ENCODE peak calls at places on chromosomes 5 and 9, in five cellular contexts. V is bronchial epithelial cell, P is BE2C, W is endothelial cell, O is omental fat pad. X is an unnamed sample.

GRCh38 chr5:157454273-157454672 is 5.7 kb upstream of the NIPAL4 start:
- DNase-seq in P (no peak), V (no peak), W (no peak), O (no peak), X (no peak)

GRCh38 chr5:38719916-38720315 is 125.9 kb upstream of the OSMR start:
- DNase-seq in O (no peak), P (no peak), V (peak), W (no peak), X (no peak)

GRCh38 chr5:112685386-112685785 is 52.3 kb upstream of the APC start:
- DNase-seq in P (no peak), W (no peak), V (no peak), O (no peak), X (no peak)

GRCh38 chr9:94085062-94085639 is 887 bp downstream of the PTPDC1 start:
- DNase-seq in O (no peak), W (no peak), P (no peak), V (peak), X (no peak)

GRCh38 chr5:147371290-147371689 is 136.5 kb downstream of the STK32A start:
- DNase-seq in V (no peak), W (no peak), O (no peak), P (no peak), X (no peak)

GRCh38 chr9:76634356-76635054 is 129.7 kb upstream of the PCA3 start:
- DNase-seq in V (peak), W (no peak), P (no peak), O (no peak), X (no peak)

GRCh38 chr5:6328173-6328572 is 50.2 kb downstream of the MED10 start:
- DNase-seq in V (peak), O (no peak), P (no peak), W (peak), X (no peak)

GRCh38 chr9:117720555-117720954 is 16.4 kb downstream of the TLR4 start:
- DNase-seq in V (no peak), O (no peak), W (no peak), P (peak), X (no peak)

GRCh38 chr5:73464016-73464745 is 15.6 kb upstream of the FOXD1 start:
- DNase-seq in V (no peak), W (no peak), O (no peak), P (no peak), X (no peak)

GRCh38 chr9:34501889-34502425 is 20.8 kb downstream of the ENHO start:
- DNase-seq in O (no peak), P (no peak), V (no peak), W (no peak), X (no peak)

GRCh38 chr9:107755267-107755666 is 265.7 kb upstream of the KLF4 start:
- DNase-seq in O (no peak), V (peak), W (no peak), P (no peak), X (no peak)

GRCh38 chr9:117334101-117334500 is 80.8 kb downstream of the ASTN2 start:
- DNase-seq in W (no peak), V (peak), P (no peak), O (no peak), X (no peak)

GRCh38 chr9:4228606-4229005 is 71.3 kb downstream of the GLIS3 start:
- DNase-seq in P (no peak), O (no peak), W (no peak), V (peak), X (no peak)

GRCh38 chr5:73367650-73368049 is 80.9 kb downstream of the FOXD1 start:
- DNase-seq in V (no peak), W (no peak), P (no peak), O (no peak), X (no peak)

GRCh38 chr9:95224371-95225015 is 93.0 kb downstream of the FANCC start:
- DNase-seq in V (peak), W (no peak), O (no peak), P (no peak), X (no peak)

GRCh38 chr9:130627896-130628792 is 36.2 kb upstream of the PRDM12 start:
- DNase-seq in V (no peak), O (no peak), P (no peak), W (no peak), X (no peak)

GRCh38 chr5:166594552-166594951 is 1696.9 kb upstream of the WWC1 start:
- DNase-seq in P (no peak), O (no peak), W (no peak), V (peak), X (no peak)

GRCh38 chr5:50749873-50750272 is 83.4 kb downstream of the PARP8 start:
- DNase-seq in O (no peak), P (no peak), V (no peak), W (no peak), X (no peak)

GRCh38 chr5:3741372-3741770 is 145.7 kb downstream of the IRX1 start:
- DNase-seq in V (peak), P (no peak), W (no peak), O (no peak), X (no peak)

GRCh38 chr9:79962836-79963235 is 391.1 kb downstream of the TLE4 start:
- DNase-seq in P (no peak), O (no peak), V (no peak), W (no peak), X (no peak)

GRCh38 chr9:126607731-126608130 is 6.0 kb upstream of the LMX1B start:
- DNase-seq in O (no peak), P (no peak), W (no peak), V (no peak), X (no peak)

GRCh38 chr9:116155700-116156045 is 2.1 kb downstream of the PAPPA start:
- DNase-seq in O (no peak), P (no peak), V (no peak), W (no peak), X (no peak)

GRCh38 chr5:41869150-41869738 is 981 bp downstream of the OXCT1 start:
- DNase-seq in W (peak), O (peak), V (peak), P (peak), X (peak)

GRCh38 chr5:131379071-131379538 is 115.3 kb downstream of the CDC42SE2 start:
- DNase-seq in W (no peak), O (no peak), V (peak), P (no peak), X (no peak)

GRCh38 chr5:180609386-180609785 is 18.1 kb upstream of the SCGB3A1 start:
- DNase-seq in O (no peak), P (no peak), W (no peak), V (no peak), X (no peak)

GRCh38 chr9:131640438-131641181 is 95.3 kb downstream of the PRRT1B start:
- DNase-seq in O (no peak), V (peak), P (no peak), W (no peak), X (no peak)

DNA sequence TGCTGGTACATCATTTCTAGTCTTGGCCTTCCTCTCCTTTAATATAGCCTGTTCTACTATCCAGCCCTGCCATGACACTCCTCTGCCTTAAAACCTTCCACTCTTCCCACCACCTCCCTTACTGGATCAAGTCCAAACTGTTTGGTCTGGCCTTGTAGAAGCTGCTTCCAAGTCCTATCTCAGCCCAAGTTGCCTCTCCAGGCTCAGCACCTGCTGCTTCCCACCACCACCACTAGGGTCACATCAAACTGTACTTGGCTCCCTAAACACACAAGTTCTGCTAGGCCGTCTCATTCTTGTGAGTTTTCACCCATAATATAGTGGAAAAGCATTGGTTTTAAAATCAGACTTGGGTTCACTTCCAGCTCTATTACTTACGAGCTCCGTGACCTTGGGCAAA is 1.4 kb downstream of the NDUFA8 start:
- DNase-seq in P (peak), O (no peak), W (peak), V (peak), X (peak)
- TF ChIP-seq CTCF in P (peak), O (no peak), W (no peak), V (peak), X (peak)

GRCh38 chr5:154995679-154996078 is 17.9 kb upstream of the KIF4B start:
- DNase-seq in W (peak), P (peak), V (no peak), O (no peak), X (peak)
- TF ChIP-seq CTCF in W (peak), P (peak), V (no peak), O (no peak), X (peak)

GRCh38 chr5:78291687-78292086 is 2.8 kb downstream of the AP3B1 start:
- DNase-seq in V (no peak), P (no peak), O (no peak), W (no peak), X (no peak)

GRCh38 chr5:78300464-78301045 is 6.1 kb upstream of the AP3B1 start:
- DNase-seq in V (peak), W (no peak), P (no peak), O (no peak), X (no peak)

GRCh38 chr5:78294250-78295034 is at the start of gene AP3B1:
- DNase-seq in W (peak), P (peak), V (peak), O (peak), X (peak)

GRCh38 chr5:78293856-78294249 is 645 bp downstream of the AP3B1 start:
- DNase-seq in P (no peak), O (no peak), W (no peak), V (peak), X (no peak)

GRCh38 chr5:78295035-78295961 is 800 bp upstream of the AP3B1 start:
- DNase-seq in W (peak), V (peak), P (peak), O (no peak), X (no peak)
- TF ChIP-seq CTCF in W (peak), V (peak), P (peak), O (peak), X (peak)

DNA sequence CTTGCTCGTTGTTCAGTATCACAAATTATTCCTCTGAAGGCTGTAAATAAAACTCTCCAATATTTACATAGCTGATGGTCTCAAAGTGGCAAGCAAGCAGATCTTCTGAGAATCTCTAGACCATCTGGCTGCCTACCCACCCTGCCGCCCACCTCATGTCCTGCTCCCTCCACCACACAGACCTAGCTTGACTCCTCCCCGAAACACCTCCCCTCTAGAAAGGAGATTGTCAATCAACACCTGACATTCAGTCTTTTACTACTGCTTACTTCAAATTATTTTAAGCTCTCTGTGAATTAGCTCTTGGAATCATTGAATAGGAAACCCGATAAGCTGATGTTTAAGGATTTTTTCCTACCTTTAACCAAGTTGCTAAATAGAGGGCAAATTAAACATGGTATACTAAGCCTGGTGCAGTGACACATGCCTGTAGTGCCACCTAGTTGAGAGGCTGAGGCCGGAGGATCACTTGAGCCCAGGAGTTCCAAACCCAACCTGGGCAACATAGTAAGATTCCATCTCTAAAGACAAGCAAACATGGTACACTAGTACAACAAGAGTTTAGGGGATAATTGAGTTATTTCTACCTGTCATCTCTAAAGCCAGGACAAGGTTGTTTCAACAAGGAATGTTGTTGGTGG is 10.9 kb upstream of the SOWAHA start:
- DNase-seq in O (no peak), P (no peak), V (no peak), W (no peak), X (no peak)
- TF ChIP-seq CTCF in O (no peak), P (no peak), V (no peak), W (no peak), X (no peak)

DNA sequence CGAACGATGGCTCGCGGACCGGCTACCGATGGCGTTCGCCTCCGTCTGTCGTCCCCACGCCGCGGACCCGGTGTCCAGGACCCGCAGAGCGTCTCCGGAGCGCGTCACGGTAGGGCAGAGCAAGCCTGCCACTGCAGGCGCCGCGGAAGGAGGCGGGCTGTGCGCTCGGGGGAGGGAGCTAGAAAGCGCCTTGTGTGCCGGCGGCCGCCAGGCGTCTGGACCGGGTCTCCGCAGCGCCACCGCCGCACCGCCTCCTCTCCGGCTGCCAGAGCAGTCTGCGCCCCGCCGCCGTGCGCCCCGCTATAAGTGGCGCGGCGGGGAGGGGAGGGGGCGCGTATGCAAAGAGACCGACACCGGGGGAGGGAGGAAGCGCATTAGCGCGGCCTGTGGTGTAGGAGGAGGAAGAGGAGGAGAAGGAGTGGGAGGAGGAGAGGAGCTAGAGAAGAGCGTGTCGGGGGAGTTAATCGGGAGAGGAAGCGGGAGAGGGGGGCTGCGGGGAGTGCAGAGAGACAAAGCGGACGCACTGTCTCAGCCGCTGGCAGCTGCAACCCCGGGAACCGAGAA is at the start of gene ENC1:
- DNase-seq in O (peak), P (peak), V (peak), W (peak), X (peak)
- TF ChIP-seq CTCF in O (peak), P (peak), V (peak), W (peak), X (peak)

GRCh38 chr5:1118738-1119137 is 6.9 kb upstream of the SLC12A7 start:
- DNase-seq in V (no peak), W (no peak), P (peak), O (no peak), X (no peak)

GRCh38 chr5:1120236-1120999 is 8.6 kb upstream of the SLC12A7 start:
- DNase-seq in W (no peak), P (no peak), O (no peak), V (no peak), X (no peak)

GRCh38 chr5:1118231-1118698 is 6.4 kb upstream of the SLC12A7 start:
- DNase-seq in W (no peak), V (peak), P (peak), O (peak), X (no peak)

GRCh38 chr5:1121101-1121500 is 9.2 kb upstream of the SLC12A7 start:
- DNase-seq in W (no peak), P (no peak), V (no peak), O (no peak), X (no peak)

DNA sequence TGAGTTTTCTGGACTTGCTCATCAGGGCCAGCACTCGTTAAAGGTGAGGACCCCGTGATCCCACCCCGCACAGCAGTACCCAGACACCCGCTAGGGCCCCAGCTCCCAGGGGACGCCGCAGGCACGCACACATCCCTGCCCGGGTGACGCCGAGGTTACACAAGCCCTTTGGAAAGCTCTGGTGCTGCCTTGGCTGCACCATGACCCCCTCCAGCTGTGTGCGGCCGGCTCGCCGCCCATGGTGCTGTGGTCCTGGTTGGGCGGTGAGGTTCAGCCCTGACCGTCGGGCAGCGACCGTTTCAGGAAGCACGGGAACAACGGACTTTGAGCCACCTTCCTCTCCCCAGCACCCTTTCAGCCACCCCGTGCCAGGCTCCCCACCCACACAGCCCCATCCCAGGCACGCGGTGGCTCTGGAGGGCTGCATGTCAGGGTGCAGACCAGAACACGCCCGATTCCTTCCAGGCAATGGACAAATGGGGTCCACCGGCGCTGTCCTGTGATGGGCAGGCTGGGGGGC is 7.5 kb upstream of the SLC12A7 start:
- DNase-seq in V (no peak), P (no peak), O (no peak), W (no peak), X (no peak)
- TF ChIP-seq CTCF in V (no peak), P (no peak), O (no peak), W (no peak), X (no peak)

DNA sequence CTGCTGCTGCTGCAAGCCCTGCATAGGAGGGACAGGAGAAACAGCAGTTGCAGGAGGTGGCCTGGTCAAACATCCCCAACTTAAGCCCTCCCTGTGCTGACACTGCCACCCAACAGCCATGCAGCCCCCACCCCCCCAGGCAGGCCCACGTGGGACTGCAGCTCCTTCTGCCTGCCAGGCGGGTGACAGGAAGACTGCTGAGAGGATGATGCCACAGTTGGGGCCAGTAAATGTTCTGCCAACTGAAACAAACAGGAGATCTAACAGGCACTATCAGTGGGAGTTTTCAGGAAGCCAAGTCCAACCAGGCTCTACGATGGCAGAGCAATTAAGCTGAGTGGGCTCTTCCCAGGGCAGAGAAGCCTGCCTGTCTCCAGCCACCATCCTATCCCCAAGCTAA is 31.1 kb downstream of the DIRAS2 start:
- DNase-seq in P (no peak), W (no peak), V (no peak), O (no peak), X (no peak)
- TF ChIP-seq CTCF in P (no peak), W (no peak), V (no peak), O (no peak), X (no peak)